ENCODE peak calls at places on chromosomes 3 and 15, in eight cellular contexts. H is putamen; M is AG20443; J is myocyte; T is skeletal muscle cell; U is iris pigment epithelial cell; L is AG08396; V is effector CD4-positive, alpha-beta T cell. W is an unnamed sample.

GRCh38 chr3:45786801-45787495 is 9.4 kb downstream of the SLC6A20 start:
- DNase-seq in V (no peak), T (no peak), U (no peak), M (no peak), J (no peak), L (no peak), H (no peak), W (peak)

GRCh38 chr3:142276780-142277179 is 51.4 kb upstream of the GK5 start:
- DNase-seq in H (no peak), J (no peak), U (peak), M (peak), T (peak), V (no peak), L (no peak), W (no peak)

GRCh38 chr15:57440799-57441198 is 64.5 kb downstream of the CGNL1 start:
- DNase-seq in H (no peak), J (peak), M (peak), V (no peak), T (peak), L (peak), U (peak), W (no peak)

GRCh38 chr15:49876401-49877038 is 242.5 kb downstream of the ATP8B4 start:
- DNase-seq in V (no peak), M (no peak), J (no peak), U (peak), H (peak), T (no peak), L (no peak), W (no peak)

GRCh38 chr15:52680041-52680391 is 828 bp upstream of the ATOSA start:
- DNase-seq in U (peak), T (no peak), M (peak), J (peak), H (no peak), V (no peak), L (peak), W (no peak)

GRCh38 chr3:13650210-13651056 is 101.5 kb downstream of the FBLN2 start:
- DNase-seq in J (peak), H (peak), L (peak), V (peak), M (peak), U (peak), T (no peak), W (peak)

GRCh38 chr15:32956006-32956405 is 238.2 kb downstream of the GREM1 start:
- DNase-seq in J (peak), T (peak), H (peak), L (peak), M (peak), V (no peak), U (peak), W (no peak)

GRCh38 chr15:87419341-87419740 is 837.2 kb downstream of the NTRK3 start:
- DNase-seq in L (no peak), V (no peak), J (no peak), T (no peak), M (peak), U (no peak), H (no peak), W (no peak)

GRCh38 chr3:60698117-60698516 is 553.1 kb downstream of the FHIT start:
- DNase-seq in J (no peak), U (no peak), H (no peak), T (no peak), V (no peak), L (no peak), M (no peak), W (no peak)

GRCh38 chr3:134625885-134626741 is 24.7 kb downstream of the KY start:
- DNase-seq in H (no peak), L (no peak), J (no peak), M (no peak), U (no peak), T (no peak), V (no peak), W (no peak)

GRCh38 chr3:26984601-26985000 is 362.0 kb downstream of the LRRC3B start:
- DNase-seq in M (no peak), V (no peak), L (no peak), U (no peak), H (no peak), T (no peak), J (no peak), W (no peak)

GRCh38 chr15:29138260-29138659 is 131.4 kb downstream of the NSMCE3 start:
- DNase-seq in H (no peak), U (no peak), V (no peak), J (no peak), T (no peak), L (no peak), M (no peak), W (no peak)

GRCh38 chr15:77831989-77832388 is 199.3 kb upstream of the LINGO1 start:
- DNase-seq in V (no peak), H (no peak), M (no peak), J (no peak), U (no peak), L (no peak), T (no peak), W (no peak)

GRCh38 chr3:47319952-47320351 is 37.2 kb downstream of the KLHL18 start:
- DNase-seq in U (no peak), T (no peak), L (no peak), M (no peak), V (no peak), J (no peak), H (no peak), W (no peak)

GRCh38 chr15:36831915-36832310 is 252.5 kb downstream of the CDIN1 start:
- DNase-seq in U (peak), H (no peak), L (no peak), M (no peak), V (no peak), J (no peak), T (no peak), W (no peak)

GRCh38 chr3:43001094-43001553 is 22.0 kb downstream of the GASK1A start:
- DNase-seq in U (peak), T (peak), H (peak), M (peak), V (no peak), L (peak), J (peak), W (no peak)